ENCODE peak calls at places on chromosomes 11 and 22, in eight cellular contexts. V is sigmoid colon, J is suprapubic skin, U is tibial nerve, O is transverse colon, F is K562, H is ovary, A is stomach. X is an unnamed sample. For H3K27me3, the result is how much of the 10 kb centered on the place peaks cover.

GRCh38 chr11:11501546-11502274 is 120.1 kb downstream of the GALNT18 start:
- DNase-seq in V (no peak), J (no peak), U (no peak), O (peak), F (no peak), H (no peak), A (no peak), X (no peak)

GRCh38 chr11:3021125-3021524 is 29.0 kb upstream of the NAP1L4 start:
- DNase-seq in V (no peak), J (no peak), U (no peak), O (peak), F (peak), H (no peak), A (peak), X (no peak)

GRCh38 chr11:125494033-125494364 is 2.1 kb downstream of the FEZ1 start:
- DNase-seq in V (no peak), J (no peak), U (no peak), O (no peak), F (no peak), H (no peak), A (no peak), X (peak)

GRCh38 chr11:120390585-120390922 is 54.3 kb downstream of the ARHGEF12 start:
- DNase-seq in V (no peak), J (no peak), U (no peak), O (no peak), F (no peak), H (no peak), A (no peak), X (no peak)

GRCh38 chr22:41106122-41106968 is 14.0 kb downstream of the EP300 start:
- DNase-seq in V (no peak), J (no peak), U (no peak), O (no peak), F (no peak), H (peak), A (no peak), X (no peak)

GRCh38 chr11:6576471-6577373 is 26.7 kb downstream of the RRP8 start:
- DNase-seq in V (peak), J (no peak), U (no peak), O (no peak), F (no peak), H (peak), A (no peak), X (peak)

GRCh38 chr22:43118024-43118849 is 7.7 kb downstream of the BIK start:
- DNase-seq in V (no peak), J (no peak), U (no peak), O (peak), F (no peak), H (no peak), A (peak), X (no peak)

GRCh38 chr11:36186340-36186739 is 102.9 kb downstream of the COMMD9 start:
- DNase-seq in V (no peak), J (no peak), U (peak), O (no peak), F (no peak), H (no peak), A (no peak), X (no peak)

GRCh38 chr11:3781423-3781822 is 15.9 kb downstream of the NUP98 start:
- DNase-seq in V (no peak), J (no peak), U (no peak), O (no peak), F (no peak), H (no peak), A (no peak), X (no peak)

GRCh38 chr11:117731689-117732290 is 65.2 kb downstream of the DSCAML1 start:
- DNase-seq in V (no peak), J (no peak), U (no peak), O (no peak), F (no peak), H (no peak), A (no peak), X (no peak)

GRCh38 chr11:19445771-19446170 is 205.0 kb upstream of the E2F8 start:
- DNase-seq in V (no peak), J (no peak), U (no peak), O (no peak), F (no peak), H (no peak), A (no peak), X (no peak)

GRCh38 chr22:36455571-36456458 is 25.6 kb downstream of the TXN2 start:
- DNase-seq in V (no peak), J (no peak), U (no peak), O (no peak), F (no peak), H (no peak), A (peak), X (no peak)

GRCh38 chr11:45922425-45923082 is at the start of gene LARGE2:
- DNase-seq in V (no peak), J (peak), U (no peak), O (peak), F (peak), H (peak), A (peak), X (no peak)

GRCh38 chr22:23909258-23909898 is 15.2 kb downstream of the MIF start:
- DNase-seq in V (no peak), J (no peak), U (no peak), O (no peak), F (no peak), H (peak), A (no peak), X (no peak)

GRCh38 chr11:131932584-131933360 is 562.4 kb downstream of the NTM start:
- DNase-seq in V (no peak), J (no peak), U (no peak), O (no peak), F (no peak), H (no peak), A (no peak), X (no peak)

GRCh38 chr22:36739185-36739584 is 35.6 kb upstream of the CACNG2 start:
- DNase-seq in V (peak), J (peak), U (no peak), O (no peak), F (no peak), H (no peak), A (no peak), X (no peak)

GRCh38 chr11:134577801-134578200 is 165.8 kb upstream of the B3GAT1 start:
- DNase-seq in V (peak), J (no peak), U (no peak), O (no peak), F (no peak), H (no peak), A (no peak), X (peak)
- H3K27me3 ChIP-seq in V (under half), J (under half), U (under half), O (under half), F (under half), H (under half), A (half or more), X (under half)

DNA sequence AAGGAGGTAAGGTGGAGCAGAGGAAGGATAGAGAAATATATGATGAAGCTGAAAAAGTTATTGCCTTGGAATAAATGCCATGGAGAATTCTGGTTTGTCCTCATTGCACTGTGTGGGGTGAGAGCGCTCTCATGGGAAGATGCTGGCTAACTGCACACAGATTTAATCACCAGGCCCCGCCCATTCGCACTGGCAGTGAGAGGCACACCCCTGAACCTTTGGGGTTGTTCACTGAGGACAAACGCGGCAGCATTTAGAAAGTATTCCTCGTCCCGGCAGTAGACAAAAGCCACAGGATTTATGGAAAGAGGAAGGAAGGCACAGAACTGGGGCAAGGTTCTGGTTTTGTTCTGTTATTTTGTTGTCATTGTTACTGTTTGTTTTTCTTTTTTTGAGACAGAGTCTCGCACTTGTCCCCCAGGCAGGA is 70.2 kb downstream of the MED15 start:
- DNase-seq in V (no peak), J (peak), U (peak), O (no peak), F (peak), H (no peak), A (no peak), X (no peak)
- TF ChIP-seq EP300 in V (no peak), J (no peak), U (no peak), O (no peak), F (peak), H (no peak), A (no peak), X (no peak)

GRCh38 chr11:13249992-13250391 is 27.6 kb upstream of the BMAL1 start:
- DNase-seq in V (no peak), J (no peak), U (no peak), O (no peak), F (no peak), H (no peak), A (no peak), X (no peak)
- TF ChIP-seq CTCF in V (no peak), J (no peak), U (no peak), O (no peak), F (no peak), H (no peak), A (no peak), X (no peak)

GRCh38 chr11:1112351-1113191 is 37.9 kb downstream of the MUC2 start:
- DNase-seq in V (peak), J (peak), U (no peak), O (no peak), F (no peak), H (no peak), A (no peak), X (no peak)
- H3K27me3 ChIP-seq in V (under half), J (under half), U (under half), O (under half), F (under half), H (under half), A (under half), X (under half)

DNA sequence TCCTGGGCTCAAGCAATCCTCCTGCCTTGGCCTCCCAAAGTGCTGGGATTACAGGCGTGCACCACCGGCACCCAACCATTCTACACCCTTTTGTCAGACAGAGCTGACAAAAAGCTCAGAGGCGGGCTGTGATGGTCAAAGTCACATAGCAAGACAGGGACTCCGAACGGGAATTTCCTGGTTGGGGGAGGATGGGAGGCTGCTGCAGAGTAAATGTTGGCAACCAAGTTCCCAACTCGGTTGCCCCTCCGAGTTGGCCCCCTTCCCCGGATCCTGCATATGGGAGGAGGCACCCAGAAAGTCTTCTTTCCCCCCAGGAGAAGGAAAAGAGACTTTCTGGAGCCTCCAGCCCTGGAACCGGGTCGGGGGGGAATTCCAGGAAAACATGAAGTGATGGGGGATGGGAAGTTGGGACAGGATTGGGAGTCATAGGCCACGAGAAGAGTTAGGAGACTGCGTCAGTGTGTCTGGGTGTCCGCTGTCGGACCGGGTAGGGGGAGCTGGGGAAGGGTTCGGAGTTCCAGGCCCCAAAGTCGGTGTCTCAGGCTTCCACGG is 640 bp downstream of the SELENOM start:
- DNase-seq in V (peak), J (no peak), U (peak), O (no peak), F (no peak), H (peak), A (no peak), X (no peak)
- TF ChIP-seq EP300 in V (peak), J (no peak), U (no peak), O (no peak), F (no peak), H (no peak), A (no peak), X (no peak)

GRCh38 chr11:68271781-68272608 is at the start of gene C11orf24:
- DNase-seq in V (peak), J (peak), U (peak), O (peak), F (peak), H (peak), A (peak), X (peak)
- TF ChIP-seq CTCF in V (no peak), J (no peak), U (peak), O (peak), F (no peak), H (no peak), A (no peak), X (no peak)

GRCh38 chr11:14190992-14191773 is 167.8 kb downstream of the RRAS2 start:
- DNase-seq in V (no peak), J (no peak), U (no peak), O (no peak), F (no peak), H (no peak), A (no peak), X (peak)
- H3K27me3 ChIP-seq in V (under half), J (under half), U (under half), O (under half), F (under half), H (under half), A (under half), X (under half)

X was measured in esophagus muscularis mucosa.